ENCODE peak calls at places on chromosomes 5 and 9, in six cellular contexts. One of them, this sample, is unnamed.

GRCh38 chr9:98997580-98997979 is 53.9 kb downstream of the COL15A1 start:
- DNase-seq in IMR-90: peak
- DNase-seq in H1: no peak
- DNase-seq in neuronal stem cell: no peak
- DNase-seq in mesendoderm: no peak
- DNase-seq in H9: no peak
- DNase-seq in this sample: peak

GRCh38 chr9:136829412-136829811 is 12.9 kb upstream of the AJM1 start:
- DNase-seq in IMR-90: no peak
- DNase-seq in H1: no peak
- DNase-seq in neuronal stem cell: no peak
- DNase-seq in mesendoderm: no peak
- DNase-seq in H9: no peak
- DNase-seq in this sample: no peak

GRCh38 chr9:96523429-96523828 is 73.5 kb downstream of the HABP4 start:
- DNase-seq in IMR-90: no peak
- DNase-seq in H1: no peak
- DNase-seq in neuronal stem cell: no peak
- DNase-seq in mesendoderm: no peak
- DNase-seq in H9: no peak
- DNase-seq in this sample: no peak

GRCh38 chr9:127336708-127337352 is 60.1 kb upstream of the SLC2A8 start:
- DNase-seq in IMR-90: peak
- DNase-seq in H1: no peak
- DNase-seq in neuronal stem cell: no peak
- DNase-seq in mesendoderm: peak
- DNase-seq in H9: no peak
- DNase-seq in this sample: peak

GRCh38 chr5:122785294-122785693 is 10.4 kb downstream of the SNX2 start:
- DNase-seq in IMR-90: no peak
- DNase-seq in H1: no peak
- DNase-seq in neuronal stem cell: no peak
- DNase-seq in mesendoderm: no peak
- DNase-seq in H9: no peak
- DNase-seq in this sample: no peak

GRCh38 chr9:35367451-35367850 is 122.5 kb upstream of the RUSC2 start:
- DNase-seq in IMR-90: peak
- DNase-seq in H1: no peak
- DNase-seq in neuronal stem cell: no peak
- DNase-seq in mesendoderm: peak
- DNase-seq in H9: no peak
- DNase-seq in this sample: peak

GRCh38 chr9:68934319-68934644 is 79.6 kb downstream of the PRKACG start:
- DNase-seq in IMR-90: no peak
- DNase-seq in H1: no peak
- DNase-seq in neuronal stem cell: no peak
- DNase-seq in mesendoderm: no peak
- DNase-seq in H9: no peak
- DNase-seq in this sample: no peak

GRCh38 chr5:963673-964531 is 44.7 kb upstream of the NKD2 start:
- DNase-seq in IMR-90: peak
- DNase-seq in H1: no peak
- DNase-seq in neuronal stem cell: no peak
- DNase-seq in mesendoderm: no peak
- DNase-seq in H9: no peak
- DNase-seq in this sample: peak

GRCh38 chr9:129569506-129570449 is 51.1 kb downstream of the C9orf50 start:
- DNase-seq in IMR-90: peak
- DNase-seq in H1: no peak
- DNase-seq in neuronal stem cell: no peak
- DNase-seq in mesendoderm: peak
- DNase-seq in H9: peak
- DNase-seq in this sample: peak

GRCh38 chr9:127541865-127542264 is 70.2 kb upstream of the STXBP1 start:
- DNase-seq in IMR-90: no peak
- DNase-seq in H1: no peak
- DNase-seq in neuronal stem cell: no peak
- DNase-seq in mesendoderm: no peak
- DNase-seq in H9: no peak
- DNase-seq in this sample: peak

GRCh38 chr5:91382530-91383026 is 539 bp downstream of the ARRDC3 start:
- DNase-seq in IMR-90: peak
- DNase-seq in H1: no peak
- DNase-seq in neuronal stem cell: peak
- DNase-seq in mesendoderm: peak
- DNase-seq in H9: no peak
- DNase-seq in this sample: peak

GRCh38 chr5:13218518-13218917 is 726.0 kb downstream of the DNAH5 start:
- DNase-seq in IMR-90: no peak
- DNase-seq in H1: peak
- DNase-seq in neuronal stem cell: no peak
- DNase-seq in mesendoderm: peak
- DNase-seq in H9: peak
- DNase-seq in this sample: no peak

GRCh38 chr9:7368410-7369292 is 430.9 kb downstream of the DMAC1 start:
- DNase-seq in IMR-90: peak
- DNase-seq in H1: no peak
- DNase-seq in neuronal stem cell: no peak
- DNase-seq in mesendoderm: no peak
- DNase-seq in H9: no peak
- DNase-seq in this sample: peak
- H4K8ac ChIP-seq in IMR-90: peak
- H4K8ac ChIP-seq in H1: no peak
- H4K8ac ChIP-seq in neuronal stem cell: no peak
- H4K8ac ChIP-seq in mesendoderm: no peak
- H4K8ac ChIP-seq in H9: no peak
- H4K8ac ChIP-seq in this sample: no peak

GRCh38 chr9:8382777-8383527 is 583.4 kb upstream of the DMAC1 start:
- DNase-seq in IMR-90: no peak
- DNase-seq in H1: no peak
- DNase-seq in neuronal stem cell: no peak
- DNase-seq in mesendoderm: no peak
- DNase-seq in H9: no peak
- DNase-seq in this sample: no peak
- H2BK15ac ChIP-seq in IMR-90: no peak
- H2BK15ac ChIP-seq in H1: no peak
- H2BK15ac ChIP-seq in neuronal stem cell: no peak
- H2BK15ac ChIP-seq in mesendoderm: no peak
- H2BK15ac ChIP-seq in H9: no peak
- H2BK15ac ChIP-seq in this sample: no peak

GRCh38 chr9:13022756-13023155 is 247.9 kb downstream of the LURAP1L start:
- DNase-seq in IMR-90: no peak
- DNase-seq in H1: no peak
- DNase-seq in neuronal stem cell: no peak
- DNase-seq in mesendoderm: no peak
- DNase-seq in H9: no peak
- DNase-seq in this sample: no peak

GRCh38 chr9:13027834-13028233 is 251.7 kb downstream of the MPDZ start:
- DNase-seq in IMR-90: no peak
- DNase-seq in H1: no peak
- DNase-seq in neuronal stem cell: no peak
- DNase-seq in mesendoderm: no peak
- DNase-seq in H9: no peak
- DNase-seq in this sample: no peak

GRCh38 chr9:13032585-13032984 is 246.9 kb downstream of the MPDZ start:
- DNase-seq in IMR-90: no peak
- DNase-seq in H1: no peak
- DNase-seq in neuronal stem cell: no peak
- DNase-seq in mesendoderm: no peak
- DNase-seq in H9: no peak
- DNase-seq in this sample: no peak

GRCh38 chr9:13023498-13023897 is 248.7 kb downstream of the LURAP1L start:
- DNase-seq in IMR-90: peak
- DNase-seq in H1: no peak
- DNase-seq in neuronal stem cell: no peak
- DNase-seq in mesendoderm: no peak
- DNase-seq in H9: no peak
- DNase-seq in this sample: no peak

DNA sequence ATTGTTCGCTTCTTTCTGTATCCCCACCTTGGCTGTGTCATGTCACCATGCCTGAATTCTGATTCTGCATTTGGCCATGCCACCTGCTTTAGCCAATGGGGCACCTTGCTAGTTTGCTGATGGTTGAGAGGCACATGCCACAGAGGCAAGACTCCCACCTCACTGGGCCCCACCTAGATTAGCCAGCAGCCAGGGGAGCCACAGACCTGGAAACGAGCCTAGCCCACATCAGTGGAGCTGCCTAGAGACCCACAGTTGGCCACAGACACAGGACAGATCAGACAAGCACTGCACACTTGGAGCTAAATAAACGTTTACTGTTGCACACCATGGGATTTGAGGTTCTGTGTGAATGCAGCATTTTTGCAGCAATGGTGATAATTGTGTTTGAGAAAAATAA is 252.1 kb downstream of the LURAP1L start:
- DNase-seq in IMR-90: no peak
- DNase-seq in H1: no peak
- DNase-seq in neuronal stem cell: no peak
- DNase-seq in mesendoderm: no peak
- DNase-seq in H9: no peak
- DNase-seq in this sample: no peak
- H3K18ac ChIP-seq in IMR-90: no peak
- H3K18ac ChIP-seq in H1: no peak
- H3K18ac ChIP-seq in neuronal stem cell: peak
- H3K18ac ChIP-seq in mesendoderm: no peak
- H3K18ac ChIP-seq in H9: no peak
- H3K18ac ChIP-seq in this sample: no peak

GRCh38 chr5:86878250-86878649 is 260.5 kb downstream of the COX7C start:
- DNase-seq in IMR-90: no peak
- DNase-seq in H1: no peak
- DNase-seq in neuronal stem cell: no peak
- DNase-seq in mesendoderm: peak
- DNase-seq in H9: no peak
- DNase-seq in this sample: peak

GRCh38 chr5:86880344-86880743 is 262.6 kb downstream of the COX7C start:
- DNase-seq in IMR-90: no peak
- DNase-seq in H1: no peak
- DNase-seq in neuronal stem cell: no peak
- DNase-seq in mesendoderm: peak
- DNase-seq in H9: no peak
- DNase-seq in this sample: no peak

GRCh38 chr5:86881493-86882090 is 263.9 kb downstream of the COX7C start:
- DNase-seq in IMR-90: no peak
- DNase-seq in H1: no peak
- DNase-seq in neuronal stem cell: no peak
- DNase-seq in mesendoderm: peak
- DNase-seq in H9: no peak
- DNase-seq in this sample: no peak

GRCh38 chr5:86879086-86879485 is 261.3 kb downstream of the COX7C start:
- DNase-seq in IMR-90: no peak
- DNase-seq in H1: no peak
- DNase-seq in neuronal stem cell: no peak
- DNase-seq in mesendoderm: no peak
- DNase-seq in H9: no peak
- DNase-seq in this sample: no peak

GRCh38 chr5:86880785-86881492 is 263.2 kb downstream of the COX7C start:
- DNase-seq in IMR-90: peak
- DNase-seq in H1: peak
- DNase-seq in neuronal stem cell: peak
- DNase-seq in mesendoderm: peak
- DNase-seq in H9: peak
- DNase-seq in this sample: peak
- H4K8ac ChIP-seq in IMR-90: no peak
- H4K8ac ChIP-seq in H1: no peak
- H4K8ac ChIP-seq in neuronal stem cell: no peak
- H4K8ac ChIP-seq in mesendoderm: no peak
- H4K8ac ChIP-seq in H9: no peak
- H4K8ac ChIP-seq in this sample: no peak

GRCh38 chr5:118834710-118835109 is 153.6 kb downstream of the DTWD2 start:
- DNase-seq in IMR-90: no peak
- DNase-seq in H1: no peak
- DNase-seq in neuronal stem cell: no peak
- DNase-seq in mesendoderm: no peak
- DNase-seq in H9: no peak
- DNase-seq in this sample: no peak
- H2BK15ac ChIP-seq in IMR-90: no peak
- H2BK15ac ChIP-seq in H1: no peak
- H2BK15ac ChIP-seq in neuronal stem cell: no peak
- H2BK15ac ChIP-seq in mesendoderm: no peak
- H2BK15ac ChIP-seq in H9: no peak
- H2BK15ac ChIP-seq in this sample: no peak

GRCh38 chr9:37758747-37759146 is 5.1 kb downstream of the TRMT10B start:
- DNase-seq in IMR-90: no peak
- DNase-seq in H1: no peak
- DNase-seq in neuronal stem cell: no peak
- DNase-seq in mesendoderm: no peak
- DNase-seq in H9: no peak
- DNase-seq in this sample: no peak

GRCh38 chr9:37749129-37749528 is 4.5 kb upstream of the TRMT10B start:
- DNase-seq in IMR-90: no peak
- DNase-seq in H1: no peak
- DNase-seq in neuronal stem cell: no peak
- DNase-seq in mesendoderm: no peak
- DNase-seq in H9: no peak
- DNase-seq in this sample: no peak

GRCh38 chr9:37752646-37753488 is 738 bp upstream of the TRMT10B start:
- DNase-seq in IMR-90: no peak
- DNase-seq in H1: no peak
- DNase-seq in neuronal stem cell: no peak
- DNase-seq in mesendoderm: no peak
- DNase-seq in H9: no peak
- DNase-seq in this sample: no peak

GRCh38 chr9:37751186-37751585 is 2.4 kb upstream of the TRMT10B start:
- DNase-seq in IMR-90: no peak
- DNase-seq in H1: no peak
- DNase-seq in neuronal stem cell: no peak
- DNase-seq in mesendoderm: no peak
- DNase-seq in H9: no peak
- DNase-seq in this sample: no peak

DNA sequence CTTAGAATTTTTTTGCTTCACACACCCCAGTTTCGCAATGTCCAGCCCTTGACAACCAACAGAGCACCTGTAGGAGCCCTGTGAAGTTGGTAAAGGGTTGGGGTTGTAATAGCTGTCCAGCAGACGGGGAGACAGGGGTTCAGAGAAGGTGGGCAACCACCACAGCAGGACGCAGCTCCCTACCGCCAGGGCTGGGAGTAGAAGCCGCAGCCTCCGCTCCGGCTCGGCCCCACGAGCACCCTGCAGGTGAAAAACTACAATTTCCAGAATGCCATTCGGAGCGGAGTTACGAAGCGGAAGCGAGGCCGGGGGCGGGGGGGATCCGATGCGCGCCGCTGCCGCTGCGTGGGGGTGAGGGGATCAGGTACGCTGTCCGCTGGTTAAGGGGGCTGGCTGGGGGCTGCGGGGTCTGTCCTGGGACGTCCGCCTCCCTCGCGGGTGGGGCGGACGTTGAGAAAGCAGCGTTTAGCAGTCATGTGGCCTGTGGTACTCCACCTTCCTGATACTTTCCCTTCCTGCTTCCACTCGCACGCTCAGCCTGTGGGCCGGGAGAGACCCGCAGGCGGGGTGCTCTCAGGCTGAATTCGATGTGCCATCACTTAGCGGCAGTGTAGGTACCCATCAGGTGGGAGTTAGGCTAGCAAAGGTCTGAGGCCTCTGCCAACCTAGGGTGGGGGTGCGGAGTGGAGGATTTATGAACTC is at the start of gene TRMT10B:
- DNase-seq in IMR-90: peak
- DNase-seq in H1: no peak
- DNase-seq in neuronal stem cell: peak
- DNase-seq in mesendoderm: peak
- DNase-seq in H9: peak
- DNase-seq in this sample: peak
- H3K18ac ChIP-seq in IMR-90: peak
- H3K18ac ChIP-seq in H1: peak
- H3K18ac ChIP-seq in neuronal stem cell: peak
- H3K18ac ChIP-seq in mesendoderm: peak
- H3K18ac ChIP-seq in H9: no peak
- H3K18ac ChIP-seq in this sample: peak

This sample was measured in mesenchymal stem cell.